ENCODE peak calls at places on chromosome 4, in ten cellular contexts. B, S, H, W, V, L, X, G, M and J are unnamed samples.

GRCh38 chr4:138633505-138633904 is 382.1 kb upstream of the NOCT start:
- DNase-seq in W (no peak), V (no peak), L (no peak), B (no peak), H (no peak), G (no peak), S (no peak), M (no peak), X (no peak), J (no peak)

GRCh38 chr4:89152972-89153371 is 41.6 kb downstream of the TIGD2 start:
- DNase-seq in S (no peak), B (no peak), G (no peak), L (no peak), M (no peak), V (no peak), H (no peak), W (no peak), X (no peak), J (peak; percentile 43)

GRCh38 chr4:114535725-114536124 is 62.9 kb upstream of the UGT8 start:
- DNase-seq in L (no peak), X (no peak), G (no peak), B (peak; percentile 37), S (no peak), H (no peak), W (no peak), V (no peak), M (no peak), J (no peak)

GRCh38 chr4:39422247-39422646 is 15.5 kb downstream of the KLB start:
- DNase-seq in M (no peak), G (no peak), X (no peak), S (no peak), W (no peak), H (no peak), V (no peak), B (no peak), L (no peak), J (no peak)

GRCh38 chr4:162352580-162353107 is 188.8 kb upstream of the FSTL5 start:
- DNase-seq in V (no peak), G (no peak), M (no peak), B (no peak), X (no peak), S (no peak), W (no peak), H (no peak), L (no peak), J (no peak)

GRCh38 chr4:106652095-106652494 is 283.5 kb upstream of the GIMD1 start:
- DNase-seq in V (no peak), X (no peak), M (no peak), L (no peak), H (no peak), G (no peak), S (no peak), W (no peak), B (no peak), J (no peak)

GRCh38 chr4:28287837-28288236 is 1427.2 kb downstream of the STIM2 start:
- DNase-seq in G (no peak), L (no peak), B (peak; percentile 97), M (peak; percentile 96), W (peak; percentile 100), V (no peak), X (no peak), S (no peak), H (no peak), J (peak; percentile 92)

GRCh38 chr4:33369366-33369899 is 2649.3 kb downstream of the PCDH7 start:
- DNase-seq in X (no peak), L (no peak), S (no peak), W (no peak), V (no peak), G (no peak), M (no peak), B (peak; percentile 0), H (no peak), J (peak; percentile 83)

GRCh38 chr4:124589827-124590226 is 122.7 kb downstream of the ANKRD50 start:
- DNase-seq in S (no peak), X (no peak), L (no peak), G (no peak), M (no peak), V (no peak), B (no peak), W (no peak), H (no peak), J (no peak)

GRCh38 chr4:10008208-10009005 is 12.9 kb downstream of the SLC2A9 start:
- DNase-seq in M (no peak), L (no peak), H (no peak), S (no peak), X (no peak), W (no peak), V (no peak), G (no peak), B (peak; percentile 61), J (peak; percentile 2)

GRCh38 chr4:107379054-107379869 is 340.8 kb downstream of the PAPSS1 start:
- DNase-seq in G (no peak), W (peak; percentile 54), V (no peak), M (no peak), S (no peak), X (no peak), B (peak; percentile 29), L (no peak), H (no peak), J (peak; percentile 80)

GRCh38 chr4:97394653-97395052 is 748.6 kb downstream of the STPG2 start:
- DNase-seq in X (no peak), L (no peak), V (no peak), B (peak; percentile 55), W (no peak), G (no peak), M (no peak), H (no peak), S (no peak), J (peak; percentile 82)

GRCh38 chr4:166091914-166092510 is 219.0 kb downstream of the TLL1 start:
- DNase-seq in L (no peak), B (peak; percentile 17), W (peak; percentile 31), G (no peak), H (no peak), M (peak; percentile 5), V (no peak), S (peak; percentile 19), X (no peak), J (peak; percentile 54)

GRCh38 chr4:2933566-2934076 is 29.6 kb downstream of the NOP14 start:
- DNase-seq in V (no peak), S (no peak), B (no peak), W (no peak), M (no peak), L (no peak), H (no peak), X (peak; percentile 88), G (no peak), J (no peak)

GRCh38 chr4:81165853-81166430 is 49.1 kb downstream of the PRKG2 start:
- DNase-seq in M (peak; percentile 56), B (peak; percentile 33), W (no peak), S (no peak), X (no peak), V (no peak), L (peak; percentile 84), H (no peak), G (no peak), J (no peak)

GRCh38 chr4:177109769-177110168 is 199.9 kb upstream of the NEIL3 start:
- DNase-seq in L (no peak), V (no peak), S (no peak), B (no peak), H (no peak), G (no peak), X (no peak), M (no peak), W (no peak), J (no peak)

GRCh38 chr4:177107288-177107901 is 202.3 kb upstream of the NEIL3 start:
- DNase-seq in S (no peak), B (peak; percentile 53), X (no peak), H (no peak), M (no peak), L (no peak), W (peak; percentile 8), G (no peak), V (no peak), J (peak; percentile 18)

GRCh38 chr4:177105526-177105925 is 204.1 kb upstream of the NEIL3 start:
- DNase-seq in M (no peak), X (no peak), S (no peak), H (no peak), L (no peak), W (peak; percentile 4), G (no peak), V (no peak), B (no peak), J (no peak)

GRCh38 chr4:177108708-177109107 is 201.0 kb upstream of the NEIL3 start:
- DNase-seq in G (no peak), H (no peak), B (peak; percentile 21), L (no peak), X (no peak), W (peak; percentile 48), V (no peak), M (no peak), S (no peak), J (no peak)
- TF ChIP-seq CTCF in G (no peak), H (no peak), B (peak; percentile 63), L (no peak), X (no peak), W (peak; percentile 73), V (peak; percentile 35), M (peak; percentile 63), S (no peak), J (peak; percentile 27)

DNA sequence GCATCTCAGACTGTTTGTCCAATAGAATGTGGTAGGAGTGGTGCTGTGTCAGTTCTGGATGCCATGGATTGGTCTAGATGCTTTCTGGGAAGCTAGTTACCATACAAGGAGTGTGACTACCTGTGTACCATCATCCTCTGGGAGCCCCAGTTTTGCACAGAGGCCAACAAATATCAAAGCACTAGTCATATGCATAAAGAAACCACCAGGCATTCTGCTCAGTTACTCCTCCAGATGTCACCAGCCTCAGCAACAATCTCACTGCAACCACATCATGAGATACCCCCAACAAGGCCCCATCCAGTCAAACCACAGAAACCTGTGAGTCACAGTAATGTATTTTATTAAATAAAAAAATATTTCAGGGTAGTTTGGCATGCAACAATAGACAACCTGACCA is 435.8 kb upstream of the CPEB2 start:
- DNase-seq in X (no peak), B (peak; percentile 77), V (no peak), H (no peak), S (no peak), W (no peak), G (no peak), L (no peak), M (no peak), J (peak; percentile 89)
- TF ChIP-seq CTCF in X (no peak), B (no peak), V (no peak), H (no peak), S (no peak), W (no peak), G (no peak), L (no peak), M (no peak), J (no peak)

DNA sequence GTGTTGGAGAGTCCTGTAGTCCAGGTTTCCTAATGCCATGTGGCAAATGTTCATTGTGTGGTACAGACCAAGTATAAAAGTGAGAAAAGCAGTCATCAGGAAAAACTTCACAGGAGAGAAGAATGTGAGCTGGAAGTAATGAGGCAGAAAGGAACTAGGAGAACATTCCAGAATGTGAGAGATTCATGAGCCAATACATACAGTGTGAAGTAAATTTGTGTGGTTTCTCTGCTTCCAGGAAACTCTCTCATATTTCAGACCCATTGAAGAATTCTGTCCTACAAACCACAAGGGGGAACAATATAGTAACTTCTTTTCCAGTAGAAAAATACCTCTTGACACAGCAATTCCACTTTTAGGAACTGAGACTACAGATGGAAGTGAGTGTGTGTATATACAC is 136.5 kb downstream of the RNF150 start:
- DNase-seq in B (no peak), L (no peak), V (no peak), G (no peak), S (no peak), H (no peak), M (peak; percentile 25), W (peak; percentile 65), X (no peak), J (peak; percentile 90)
- TF ChIP-seq CTCF in B (no peak), L (no peak), V (no peak), G (no peak), S (no peak), H (no peak), M (peak; percentile 37), W (peak; percentile 57), X (no peak), J (peak; percentile 22)

GRCh38 chr4:143762511-143762910 is 62.0 kb upstream of the FREM3 start:
- DNase-seq in L (no peak), M (no peak), S (no peak), G (no peak), X (no peak), V (no peak), W (no peak), B (no peak), H (no peak), J (no peak)
- TF ChIP-seq CTCF in L (no peak), M (no peak), S (no peak), G (no peak), X (no peak), V (no peak), W (no peak), B (no peak), H (no peak), J (no peak)